ENCODE peak calls at places on chromosomes 2 and 18, in eight cellular contexts. O is Calu3, A is epithelial cell of esophagus, Z is RWPE1, N is GM23338, G is heart left ventricle, M is lower lobe of right lung, W is ascending aorta. S is an unnamed sample.

GRCh38 chr2:204250692-204251091 is 294.6 kb upstream of the PARD3B start:
- DNase-seq in W (no peak), N (no peak), O (no peak), M (no peak), Z (no peak), G (no peak), A (no peak), S (no peak)

GRCh38 chr2:187310696-187311095 is 137.4 kb downstream of the CALCRL start:
- DNase-seq in A (no peak), G (no peak), M (no peak), O (no peak), Z (no peak), N (no peak), W (no peak), S (no peak)

GRCh38 chr2:240205348-240205747 is 64.9 kb upstream of the OTOS start:
- DNase-seq in G (no peak), A (peak), M (no peak), Z (peak), O (peak), W (no peak), N (peak), S (no peak)

GRCh38 chr2:146004470-146004869 is 1484.6 kb upstream of the ZEB2 start:
- DNase-seq in Z (peak), N (no peak), A (peak), O (no peak), W (no peak), M (no peak), G (no peak), S (no peak)

GRCh38 chr2:81282151-81282769 is 977.7 kb upstream of the LRRTM1 start:
- DNase-seq in G (no peak), M (no peak), W (no peak), N (no peak), O (no peak), A (no peak), Z (no peak), S (no peak)

GRCh38 chr2:54065411-54065810 is 50.0 kb upstream of the ACYP2 start:
- DNase-seq in M (no peak), A (peak), G (no peak), N (no peak), Z (peak), O (no peak), W (no peak), S (no peak)

GRCh38 chr2:134782792-134783191 is 55.6 kb upstream of the ACMSD start:
- DNase-seq in N (no peak), A (peak), W (no peak), O (no peak), M (no peak), G (no peak), Z (no peak), S (no peak)

GRCh38 chr2:218290316-218291261 is 1.7 kb downstream of the TMBIM1 start:
- DNase-seq in O (no peak), W (no peak), N (no peak), G (no peak), Z (no peak), A (peak), M (no peak), S (peak)

GRCh38 chr2:120758181-120759048 is 22.7 kb downstream of the GLI2 start:
- DNase-seq in O (no peak), A (no peak), W (peak), G (peak), Z (no peak), M (peak), N (peak), S (no peak)

GRCh38 chr2:121254748-121255147 is 30.3 kb downstream of the TFCP2L1 start:
- DNase-seq in G (no peak), W (no peak), A (no peak), N (no peak), O (peak), Z (no peak), M (peak), S (no peak)

GRCh38 chr18:59359576-59359952 is 499 bp upstream of the LMAN1 start:
- DNase-seq in G (no peak), A (no peak), Z (no peak), M (no peak), O (no peak), W (no peak), N (no peak), S (no peak)

GRCh38 chr2:151302286-151302878 is 12.9 kb upstream of the NMI start:
- DNase-seq in N (no peak), O (no peak), Z (no peak), G (no peak), M (no peak), W (no peak), A (no peak), S (no peak)

GRCh38 chr18:25136416-25137132 is 215.4 kb downstream of the ZNF521 start:
- DNase-seq in M (no peak), W (no peak), N (no peak), A (peak), O (no peak), Z (peak), G (peak), S (no peak)

GRCh38 chr18:63850010-63850409 is 37.5 kb upstream of the SERPINB2 start:
- DNase-seq in N (peak), W (no peak), G (no peak), A (peak), Z (peak), O (peak), M (no peak), S (no peak)

GRCh38 chr2:173198338-173198737 is 122.7 kb downstream of the MAP3K20 start:
- DNase-seq in N (peak), A (no peak), W (no peak), G (no peak), Z (no peak), M (no peak), O (no peak), S (no peak)

GRCh38 chr2:11286749-11287148 is 57.7 kb downstream of the ROCK2 start:
- DNase-seq in M (no peak), G (no peak), N (no peak), W (no peak), Z (no peak), A (peak), O (no peak), S (no peak)

GRCh38 chr2:149808556-149808955 is 221.0 kb upstream of the MMADHC start:
- DNase-seq in A (no peak), Z (no peak), G (no peak), N (no peak), O (no peak), M (no peak), W (no peak), S (no peak)

GRCh38 chr18:58175122-58175687 is 131.2 kb downstream of the NEDD4L start:
- DNase-seq in Z (no peak), W (no peak), G (no peak), O (no peak), M (no peak), N (no peak), A (no peak), S (no peak)

GRCh38 chr2:48799605-48800004 is 44.1 kb upstream of the LHCGR start:
- DNase-seq in Z (no peak), G (no peak), O (no peak), W (no peak), N (no peak), M (no peak), A (no peak), S (no peak)

GRCh38 chr2:71716697-71717624 is 263.6 kb downstream of the DYSF start:
- DNase-seq in Z (peak), O (no peak), M (peak), G (peak), A (peak), W (peak), N (no peak), S (no peak)

GRCh38 chr2:63865159-63865799 is 23.6 kb downstream of the UGP2 start:
- DNase-seq in W (no peak), M (no peak), G (no peak), O (peak), Z (no peak), A (peak), N (no peak), S (no peak)

GRCh38 chr2:74991977-74992376 is 33.5 kb downstream of the POLE4 start:
- DNase-seq in W (no peak), O (no peak), M (no peak), N (peak), Z (peak), G (no peak), A (peak), S (no peak)

GRCh38 chr2:69483024-69483423 is 45.8 kb upstream of the NFU1 start:
- DNase-seq in N (no peak), A (no peak), M (no peak), Z (no peak), G (no peak), O (no peak), W (no peak), S (no peak)

GRCh38 chr18:51890762-51891161 is 449.2 kb upstream of the DCC start:
- DNase-seq in W (no peak), N (no peak), M (no peak), A (peak), O (peak), G (no peak), Z (peak), S (no peak)

GRCh38 chr2:20438334-20439192 is 8.3 kb upstream of the RHOB start:
- DNase-seq in O (peak), G (peak), W (peak), M (no peak), A (peak), N (no peak), Z (peak), S (no peak)

GRCh38 chr2:73451263-73451972 is 65.8 kb downstream of the ALMS1 start:
- DNase-seq in M (no peak), N (no peak), Z (no peak), O (no peak), A (no peak), G (no peak), W (no peak), S (peak)

GRCh38 chr2:179771791-179772190 is 89.6 kb downstream of the ZNF385B start:
- DNase-seq in W (no peak), A (peak), G (no peak), N (no peak), Z (no peak), M (no peak), O (no peak), S (no peak)

DNA sequence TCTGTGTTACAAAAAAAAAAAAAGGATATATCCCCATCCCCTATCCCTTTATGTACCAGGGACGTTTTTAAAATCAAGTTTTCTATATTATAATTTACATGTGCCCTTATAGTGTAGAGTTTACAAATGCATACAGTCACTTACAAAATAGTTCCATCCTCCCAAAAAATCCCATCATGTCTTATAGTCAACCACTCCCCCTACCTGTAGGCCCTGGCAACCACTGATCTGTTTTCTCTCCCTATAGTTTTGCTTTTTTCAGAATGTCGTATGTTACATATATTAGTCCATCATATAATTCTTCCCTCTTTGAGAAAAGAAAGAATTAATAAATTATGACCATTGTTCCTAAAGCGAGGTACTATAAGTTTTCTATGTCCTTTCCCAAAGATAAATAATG is 17.8 kb downstream of the CFAP210 start:
- DNase-seq in A (no peak), N (peak), O (no peak), G (no peak), Z (no peak), M (no peak), W (no peak), S (no peak)
- TF ChIP-seq CTCF in A (peak), N (peak), O (no peak), G (no peak), Z (peak), M (no peak), W (no peak), S (peak)

GRCh38 chr2:65974067-65974723 is 460.7 kb upstream of the MEIS1 start:
- DNase-seq in W (no peak), A (no peak), M (no peak), O (no peak), G (no peak), Z (no peak), N (peak), S (no peak)
- TF ChIP-seq CTCF in W (no peak), A (no peak), M (no peak), O (no peak), G (no peak), Z (no peak), N (peak), S (peak)

DNA sequence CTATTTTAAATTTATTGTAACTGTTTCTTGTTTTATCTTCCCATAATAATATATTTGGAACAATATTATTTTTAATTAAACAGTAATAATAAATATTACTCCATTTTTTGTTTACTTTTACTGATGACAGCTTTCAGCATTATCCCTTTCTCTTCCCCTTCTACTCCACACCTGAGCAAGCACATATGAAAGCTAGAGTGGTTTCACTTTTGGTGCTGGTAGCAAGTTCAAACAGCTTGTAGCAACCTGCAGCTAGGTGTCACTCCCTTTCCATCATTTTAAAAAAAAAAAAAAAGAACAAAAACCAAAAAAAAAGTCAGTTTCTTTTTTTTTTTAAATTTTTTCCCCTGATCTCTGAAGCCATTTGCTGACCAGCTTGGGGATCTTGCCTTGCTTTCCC is 801.8 kb downstream of the CCDC85A start:
- DNase-seq in W (no peak), G (no peak), Z (no peak), N (no peak), M (no peak), A (peak), O (no peak), S (no peak)
- TF ChIP-seq CTCF in W (no peak), G (no peak), Z (no peak), N (no peak), M (no peak), A (no peak), O (no peak), S (no peak)

DNA sequence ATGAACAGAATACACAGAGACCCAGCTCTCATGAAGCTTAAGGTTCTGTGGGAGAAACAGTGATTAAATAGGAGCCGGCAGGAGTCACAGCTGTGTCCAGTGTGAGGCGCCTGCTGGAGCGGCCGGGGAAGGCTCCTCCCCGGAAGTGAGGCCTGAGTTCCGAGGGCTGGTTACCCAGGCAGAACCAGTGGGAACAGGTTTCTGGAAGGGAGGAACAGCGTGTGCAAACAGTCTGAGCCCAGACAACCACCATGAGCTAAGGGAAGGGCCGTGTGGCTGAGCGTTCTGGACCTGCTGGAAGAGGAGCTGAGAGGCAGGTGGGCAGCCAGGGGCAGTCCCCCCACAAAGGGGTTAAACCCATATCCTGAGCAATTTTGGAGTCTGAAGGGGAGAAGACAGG is 26.0 kb upstream of the NPAS2 start:
- DNase-seq in A (no peak), Z (no peak), O (no peak), N (no peak), W (no peak), G (no peak), M (no peak), S (no peak)
- TF ChIP-seq CTCF in A (no peak), Z (no peak), O (no peak), N (no peak), W (no peak), G (no peak), M (no peak), S (no peak)